ENCODE peak calls at places on chromosomes 2 and 18, in eight cellular contexts. T is iris pigment epithelial cell; P is MCF 10A; A is GM23338; C is upper lobe of right lung; L is NCI-H1092 treated with DMSO at 0.1 percent for 48 hours; B is stimulated activated naive CD4-positive, alpha-beta T cell; V is stromal cell of bone marrow. O is an unnamed sample.

GRCh38 chr2:195343540-195343939 is 313.5 kb upstream of the SLC39A10 start:
- DNase-seq in B (no peak), V (no peak), C (no peak), P (no peak), L (no peak), A (no peak), T (no peak), O (no peak)

GRCh38 chr2:16124881-16125613 is 184.7 kb downstream of the MYCN start:
- DNase-seq in B (no peak), C (no peak), A (no peak), T (no peak), L (no peak), V (no peak), P (no peak), O (no peak)

GRCh38 chr2:40658917-40659316 is 207.0 kb upstream of the SLC8A1 start:
- DNase-seq in V (peak), B (no peak), A (peak), T (peak), L (no peak), P (peak), C (no peak), O (no peak)

GRCh38 chr18:76482267-76482666 is 12.8 kb downstream of the ZNF516 start:
- DNase-seq in P (no peak), C (no peak), A (no peak), B (no peak), L (no peak), T (no peak), V (no peak), O (no peak)

GRCh38 chr2:174778479-174778962 is 14.2 kb upstream of the CHRNA1 start:
- DNase-seq in C (peak), L (no peak), P (peak), T (peak), A (no peak), V (peak), B (peak), O (peak)

GRCh38 chr2:219368690-219369108 is 19.0 kb downstream of the DNPEP start:
- DNase-seq in B (no peak), T (peak), P (peak), C (no peak), A (no peak), L (no peak), V (peak), O (no peak)

GRCh38 chr2:215626812-215627281 is 191.0 kb upstream of the FN1 start:
- DNase-seq in P (no peak), B (no peak), C (no peak), A (peak), T (peak), V (no peak), L (no peak), O (no peak)

GRCh38 chr18:32326450-32327309 is 136.8 kb downstream of the MEP1B start:
- DNase-seq in L (no peak), C (no peak), V (no peak), B (no peak), T (peak), A (peak), P (no peak), O (no peak)